ENCODE peak calls at places on chromosome 7, in ten cellular contexts. C, A, E, B, K, N, X, G, V and I are unnamed samples.

GRCh38 chr7:27804139-27804538 is 64.2 kb downstream of the TAX1BP1 start:
- DNase-seq in A (no peak), N (no peak), X (no peak), V (no peak), B (no peak), E (no peak), C (no peak), G (no peak), K (no peak), I (no peak)

GRCh38 chr7:13169356-13169755 is 481.9 kb downstream of the ARL4A start:
- DNase-seq in V (no peak), C (no peak), A (no peak), N (no peak), B (no peak), K (no peak), G (no peak), X (no peak), E (no peak), I (no peak)

GRCh38 chr7:105623378-105623777 is 42.1 kb upstream of the EFCAB10 start:
- DNase-seq in N (no peak), B (no peak), A (no peak), E (no peak), X (no peak), V (no peak), C (no peak), K (no peak), G (no peak), I (no peak)

GRCh38 chr7:63040336-63040735 is 958.3 kb upstream of the ZNF722 start:
- DNase-seq in E (no peak), C (no peak), A (no peak), B (no peak), N (no peak), X (no peak), V (no peak), K (no peak), G (no peak), I (no peak)

GRCh38 chr7:133023370-133024075 is 58.4 kb downstream of the CHCHD3 start:
- DNase-seq in A (no peak), X (no peak), V (no peak), K (no peak), C (no peak), N (no peak), G (peak), B (no peak), E (no peak), I (no peak)

GRCh38 chr7:35647171-35647574 is 47.8 kb downstream of the HERPUD2 start:
- DNase-seq in V (peak), K (no peak), C (no peak), A (no peak), N (no peak), G (peak), B (no peak), X (no peak), E (no peak), I (no peak)

GRCh38 chr7:98133181-98133580 is 26.5 kb downstream of the LMTK2 start:
- DNase-seq in B (no peak), K (no peak), A (no peak), V (no peak), X (no peak), E (no peak), C (no peak), N (no peak), G (peak), I (no peak)

GRCh38 chr7:13641699-13642098 is 347.8 kb downstream of the ETV1 start:
- DNase-seq in A (peak), C (no peak), B (no peak), V (peak), X (no peak), N (no peak), G (peak), E (no peak), K (no peak), I (no peak)

GRCh38 chr7:23472046-23472445 is 1.8 kb upstream of the IGF2BP3 start:
- DNase-seq in V (no peak), X (no peak), N (no peak), E (no peak), K (no peak), G (no peak), C (no peak), B (no peak), A (no peak), I (no peak)

GRCh38 chr7:130903358-130903974 is 169.5 kb upstream of the KLF14 start:
- DNase-seq in V (peak), E (no peak), G (peak), A (peak), X (no peak), C (peak), B (no peak), K (peak), N (no peak), I (no peak)

GRCh38 chr7:139913006-139913405 is 83.9 kb downstream of the TBXAS1 start:
- DNase-seq in E (no peak), A (no peak), C (no peak), X (no peak), K (no peak), N (no peak), G (no peak), V (no peak), B (no peak), I (no peak)

GRCh38 chr7:54215424-54215823 is 326.8 kb upstream of the VSTM2A start:
- DNase-seq in X (no peak), N (no peak), K (no peak), B (no peak), E (no peak), C (no peak), V (no peak), A (no peak), G (no peak), I (no peak)
- TF ChIP-seq CTCF in X (no peak), N (no peak), K (no peak), B (no peak), E (no peak), C (no peak), V (no peak), A (no peak), G (no peak), I (no peak)

DNA sequence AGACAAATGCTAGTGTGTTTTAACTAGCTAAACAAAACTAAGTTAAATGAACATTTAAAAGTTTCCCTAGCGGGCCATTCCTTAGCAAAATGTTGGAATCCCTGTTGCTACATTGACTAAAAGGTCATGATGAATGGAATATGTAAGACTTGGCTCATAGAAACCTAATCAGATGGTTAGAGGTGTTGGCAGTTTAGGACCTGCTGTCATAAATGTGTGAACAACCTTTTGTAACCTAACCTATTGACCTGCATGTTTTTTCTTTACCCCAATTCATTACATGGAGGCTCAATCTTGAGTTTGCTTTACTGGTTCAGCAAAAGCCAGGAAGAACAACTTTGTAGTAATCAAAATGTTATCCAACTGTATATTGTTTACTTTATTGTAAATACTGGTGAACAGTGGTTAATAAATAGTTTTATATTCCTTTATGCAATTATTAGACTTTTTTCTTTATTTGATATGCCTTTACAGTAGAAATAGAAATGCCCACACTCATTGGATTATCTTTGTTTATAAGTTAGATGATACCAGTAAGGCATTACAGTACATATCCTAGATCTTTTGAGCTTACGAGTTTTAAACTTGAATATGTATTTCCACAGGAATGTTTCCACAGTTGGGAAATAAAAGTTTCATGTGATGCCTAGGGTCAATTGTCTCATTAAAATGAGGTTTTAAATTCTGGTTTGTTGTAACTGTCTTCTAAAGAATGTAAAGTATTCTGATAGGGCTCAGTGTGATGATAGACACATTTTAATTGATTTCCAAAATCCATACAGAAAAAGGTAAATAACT is 11.6 kb downstream of the CBX3 start:
- DNase-seq in E (no peak), V (no peak), K (no peak), N (no peak), X (no peak), B (no peak), A (no peak), C (no peak), G (no peak), I (no peak)
- TF ChIP-seq CTCF in E (no peak), V (no peak), K (no peak), N (no peak), X (no peak), B (no peak), A (no peak), C (no peak), G (no peak), I (no peak)

DNA sequence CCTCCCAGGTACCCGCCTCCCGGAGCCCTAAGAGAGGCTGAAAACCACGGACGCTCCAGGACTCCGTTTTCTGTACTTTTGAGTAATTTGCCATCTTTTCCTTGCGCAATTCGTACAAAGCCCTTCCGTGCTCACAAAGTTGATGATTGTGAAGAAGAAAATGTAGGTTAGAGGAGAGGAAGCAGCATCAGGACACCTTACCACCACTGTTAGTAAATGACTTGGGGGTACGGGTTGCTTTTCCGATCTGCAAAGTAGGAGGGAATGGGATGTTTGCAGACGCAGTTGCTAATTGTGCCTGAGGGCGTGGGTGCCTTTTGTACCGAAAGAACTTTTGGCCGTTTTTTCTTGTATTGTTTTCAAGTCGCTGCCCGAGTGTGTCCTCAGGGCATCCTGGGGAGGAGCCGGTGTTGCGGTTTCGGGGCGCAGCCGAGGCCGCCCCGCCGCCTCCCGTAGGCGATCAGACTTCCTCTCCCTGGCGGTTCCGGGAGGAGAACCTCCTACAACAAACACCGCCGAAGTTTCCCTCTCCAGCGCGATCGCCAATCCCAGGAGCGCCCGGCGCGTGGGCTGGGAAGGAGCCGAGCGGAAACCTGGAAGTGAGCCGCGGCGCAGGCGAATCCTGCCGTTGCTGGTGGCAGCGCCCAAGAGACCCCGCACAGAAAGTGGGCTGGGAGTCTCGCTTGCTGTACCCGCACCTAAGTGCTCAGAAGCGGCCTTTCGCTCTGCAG is 985 bp downstream of the PRR15 start:
- DNase-seq in B (peak), E (no peak), V (peak), K (no peak), A (peak), G (peak), C (no peak), N (no peak), X (no peak), I (no peak)
- TF ChIP-seq CTCF in B (no peak), E (no peak), V (no peak), K (no peak), A (no peak), G (no peak), C (no peak), N (no peak), X (no peak), I (no peak)

GRCh38 chr7:47762207-47762606 is 180.3 kb upstream of the TNS3 start:
- DNase-seq in N (no peak), A (no peak), V (no peak), E (no peak), G (no peak), K (no peak), C (no peak), B (no peak), X (no peak), I (no peak)

GRCh38 chr7:47758546-47758945 is 176.6 kb upstream of the TNS3 start:
- DNase-seq in A (peak), K (peak), X (no peak), V (peak), B (no peak), N (no peak), C (no peak), G (peak), E (no peak), I (no peak)

GRCh38 chr7:47755248-47755647 is 173.3 kb upstream of the TNS3 start:
- DNase-seq in K (no peak), C (no peak), E (no peak), V (no peak), N (no peak), A (no peak), X (no peak), G (no peak), B (no peak), I (no peak)

GRCh38 chr7:47759056-47759706 is 177.3 kb upstream of the TNS3 start:
- DNase-seq in G (peak), X (no peak), E (no peak), B (no peak), A (peak), K (no peak), N (no peak), C (no peak), V (no peak), I (no peak)

GRCh38 chr7:47757946-47758371 is 176.0 kb upstream of the TNS3 start:
- DNase-seq in C (peak), E (peak), N (no peak), X (no peak), A (peak), V (peak), G (peak), B (no peak), K (peak), I (no peak)
- TF ChIP-seq CTCF in C (no peak), E (no peak), N (no peak), X (no peak), A (no peak), V (no peak), G (no peak), B (no peak), K (no peak), I (no peak)